ENCODE peak calls at places on chromosomes 12 and 14, in six cellular contexts. One of them, this sample, is unnamed.

GRCh38 chr12:129212221-129212630 is 358.9 kb downstream of the GLT1D1 start:
- DNase-seq in esophagus muscularis mucosa: peak; percentile 39
- DNase-seq in H1: no peak
- DNase-seq in breast epithelium: no peak
- DNase-seq in spleen: no peak
- DNase-seq in endothelial cell of umbilical vein: no peak
- DNase-seq in this sample: no peak

GRCh38 chr12:68158427-68158826 is 1.1 kb downstream of the IFNG start:
- DNase-seq in spleen: no peak
- DNase-seq in breast epithelium: no peak
- DNase-seq in endothelial cell of umbilical vein: no peak
- DNase-seq in H1: no peak
- DNase-seq in esophagus muscularis mucosa: no peak
- DNase-seq in this sample: no peak

GRCh38 chr12:97375310-97375709 is 87.3 kb upstream of the RMST start:
- DNase-seq in breast epithelium: no peak
- DNase-seq in esophagus muscularis mucosa: no peak
- DNase-seq in H1: no peak
- DNase-seq in spleen: no peak
- DNase-seq in endothelial cell of umbilical vein: no peak
- DNase-seq in this sample: no peak

GRCh38 chr12:115323223-115323905 is 639.4 kb upstream of the TBX3 start:
- DNase-seq in breast epithelium: no peak
- DNase-seq in endothelial cell of umbilical vein: no peak
- DNase-seq in esophagus muscularis mucosa: no peak
- DNase-seq in H1: no peak
- DNase-seq in spleen: no peak
- DNase-seq in this sample: no peak

GRCh38 chr12:9365296-9365695 is 157.1 kb upstream of the PZP start:
- DNase-seq in endothelial cell of umbilical vein: no peak
- DNase-seq in H1: no peak
- DNase-seq in spleen: no peak
- DNase-seq in breast epithelium: no peak
- DNase-seq in esophagus muscularis mucosa: peak; percentile 66
- DNase-seq in this sample: no peak

GRCh38 chr14:60183724-60184596 is 18.8 kb upstream of the DHRS7 start:
- DNase-seq in endothelial cell of umbilical vein: peak; percentile 74
- DNase-seq in spleen: no peak
- DNase-seq in H1: no peak
- DNase-seq in breast epithelium: no peak
- DNase-seq in esophagus muscularis mucosa: no peak
- DNase-seq in this sample: no peak

GRCh38 chr12:113271466-113271852 is 50.2 kb downstream of the TPCN1 start:
- DNase-seq in endothelial cell of umbilical vein: no peak
- DNase-seq in spleen: no peak
- DNase-seq in H1: no peak
- DNase-seq in breast epithelium: no peak
- DNase-seq in esophagus muscularis mucosa: no peak
- DNase-seq in this sample: no peak

GRCh38 chr14:89673499-89674225 is 256.6 kb upstream of the FOXN3 start:
- DNase-seq in spleen: no peak
- DNase-seq in breast epithelium: no peak
- DNase-seq in endothelial cell of umbilical vein: no peak
- DNase-seq in esophagus muscularis mucosa: no peak
- DNase-seq in H1: no peak
- DNase-seq in this sample: no peak

GRCh38 chr12:110917467-110917866 is 2.9 kb downstream of the MYL2 start:
- DNase-seq in endothelial cell of umbilical vein: peak; percentile 69
- DNase-seq in spleen: no peak
- DNase-seq in breast epithelium: no peak
- DNase-seq in H1: no peak
- DNase-seq in esophagus muscularis mucosa: no peak
- DNase-seq in this sample: no peak

GRCh38 chr14:55274760-55275159 is 3.5 kb downstream of the FBXO34 start:
- DNase-seq in H1: no peak
- DNase-seq in breast epithelium: no peak
- DNase-seq in esophagus muscularis mucosa: no peak
- DNase-seq in spleen: no peak
- DNase-seq in endothelial cell of umbilical vein: no peak
- DNase-seq in this sample: no peak

GRCh38 chr12:66066071-66066928 is 64.2 kb downstream of the LLPH start:
- DNase-seq in breast epithelium: no peak
- DNase-seq in H1: no peak
- DNase-seq in spleen: no peak
- DNase-seq in esophagus muscularis mucosa: peak; percentile 10
- DNase-seq in endothelial cell of umbilical vein: peak; percentile 20
- DNase-seq in this sample: no peak

GRCh38 chr12:125336246-125336645 is 271.0 kb downstream of the AACS start:
- DNase-seq in breast epithelium: no peak
- DNase-seq in endothelial cell of umbilical vein: no peak
- DNase-seq in H1: no peak
- DNase-seq in spleen: no peak
- DNase-seq in esophagus muscularis mucosa: no peak
- DNase-seq in this sample: no peak

GRCh38 chr14:105537580-105538474 is 11.4 kb downstream of the TMEM121 start:
- DNase-seq in esophagus muscularis mucosa: no peak
- DNase-seq in breast epithelium: peak; percentile 71
- DNase-seq in endothelial cell of umbilical vein: no peak
- DNase-seq in H1: no peak
- DNase-seq in spleen: peak; percentile 93
- DNase-seq in this sample: peak; percentile 94

GRCh38 chr12:91813701-91814100 is 331.9 kb downstream of the BTG1 start:
- DNase-seq in breast epithelium: no peak
- DNase-seq in H1: no peak
- DNase-seq in endothelial cell of umbilical vein: no peak
- DNase-seq in esophagus muscularis mucosa: no peak
- DNase-seq in spleen: no peak
- DNase-seq in this sample: no peak

GRCh38 chr14:103552011-103552797 is 10.3 kb downstream of the BAG5 start:
- DNase-seq in spleen: no peak
- DNase-seq in H1: no peak
- DNase-seq in breast epithelium: no peak
- DNase-seq in endothelial cell of umbilical vein: no peak
- DNase-seq in esophagus muscularis mucosa: no peak
- DNase-seq in this sample: peak; percentile 74

GRCh38 chr14:69712217-69712565 is 54.8 kb upstream of the SRSF5 start:
- DNase-seq in breast epithelium: no peak
- DNase-seq in spleen: no peak
- DNase-seq in endothelial cell of umbilical vein: no peak
- DNase-seq in H1: no peak
- DNase-seq in esophagus muscularis mucosa: no peak
- DNase-seq in this sample: no peak

GRCh38 chr12:24252580-24252979 is 303.1 kb upstream of the SOX5 start:
- DNase-seq in breast epithelium: no peak
- DNase-seq in endothelial cell of umbilical vein: no peak
- DNase-seq in esophagus muscularis mucosa: no peak
- DNase-seq in spleen: no peak
- DNase-seq in H1: no peak
- DNase-seq in this sample: no peak

GRCh38 chr14:70188292-70188607 is 501 bp downstream of the SLC8A3 start:
- DNase-seq in H1: no peak
- DNase-seq in spleen: no peak
- DNase-seq in esophagus muscularis mucosa: no peak
- DNase-seq in breast epithelium: no peak
- DNase-seq in endothelial cell of umbilical vein: peak; percentile 21
- DNase-seq in this sample: no peak

GRCh38 chr12:31967569-31967968 is 8.4 kb downstream of the RESF1 start:
- DNase-seq in esophagus muscularis mucosa: no peak
- DNase-seq in breast epithelium: no peak
- DNase-seq in H1: no peak
- DNase-seq in endothelial cell of umbilical vein: no peak
- DNase-seq in spleen: no peak
- DNase-seq in this sample: no peak

GRCh38 chr12:75260316-75260715 is 50.7 kb upstream of the KCNC2 start:
- DNase-seq in esophagus muscularis mucosa: no peak
- DNase-seq in spleen: no peak
- DNase-seq in breast epithelium: no peak
- DNase-seq in H1: no peak
- DNase-seq in endothelial cell of umbilical vein: no peak
- DNase-seq in this sample: no peak

GRCh38 chr14:24207625-24208024 is 2.1 kb downstream of the TSSK4 start:
- DNase-seq in esophagus muscularis mucosa: no peak
- DNase-seq in H1: no peak
- DNase-seq in spleen: no peak
- DNase-seq in breast epithelium: no peak
- DNase-seq in endothelial cell of umbilical vein: no peak
- DNase-seq in this sample: no peak

GRCh38 chr14:104931323-104931770 is 6.7 kb downstream of the PLD4 start:
- DNase-seq in H1: no peak
- DNase-seq in spleen: no peak
- DNase-seq in breast epithelium: peak; percentile 44
- DNase-seq in esophagus muscularis mucosa: no peak
- DNase-seq in endothelial cell of umbilical vein: no peak
- DNase-seq in this sample: no peak

GRCh38 chr14:54565236-54566151 is 1.4 kb upstream of the SAMD4A start:
- DNase-seq in spleen: peak; percentile 95
- DNase-seq in esophagus muscularis mucosa: peak; percentile 99
- DNase-seq in endothelial cell of umbilical vein: peak; percentile 94
- DNase-seq in breast epithelium: peak; percentile 91
- DNase-seq in H1: no peak
- DNase-seq in this sample: peak; percentile 96

GRCh38 chr12:51972849-51973273 is 21.4 kb downstream of the ACVR1B start:
- DNase-seq in H1: no peak
- DNase-seq in esophagus muscularis mucosa: no peak
- DNase-seq in endothelial cell of umbilical vein: peak; percentile 97
- DNase-seq in spleen: peak; percentile 90
- DNase-seq in breast epithelium: no peak
- DNase-seq in this sample: peak; percentile 86

GRCh38 chr12:31491819-31492598 is 98.9 kb downstream of the DENND5B start:
- DNase-seq in esophagus muscularis mucosa: no peak
- DNase-seq in endothelial cell of umbilical vein: peak; percentile 94
- DNase-seq in H1: no peak
- DNase-seq in spleen: no peak
- DNase-seq in breast epithelium: no peak
- DNase-seq in this sample: no peak

GRCh38 chr12:25001311-25001710 is 52.4 kb upstream of the BCAT1 start:
- DNase-seq in endothelial cell of umbilical vein: no peak
- DNase-seq in spleen: no peak
- DNase-seq in H1: no peak
- DNase-seq in breast epithelium: no peak
- DNase-seq in esophagus muscularis mucosa: no peak
- DNase-seq in this sample: no peak

GRCh38 chr14:51368721-51369163 is 128.7 kb downstream of the TMX1 start:
- DNase-seq in endothelial cell of umbilical vein: no peak
- DNase-seq in spleen: no peak
- DNase-seq in esophagus muscularis mucosa: no peak
- DNase-seq in breast epithelium: no peak
- DNase-seq in H1: no peak
- DNase-seq in this sample: no peak

GRCh38 chr14:89429206-89430091 is 12.4 kb upstream of the FOXN3 start:
- DNase-seq in spleen: no peak
- DNase-seq in endothelial cell of umbilical vein: peak; percentile 46
- DNase-seq in breast epithelium: no peak
- DNase-seq in H1: no peak
- DNase-seq in esophagus muscularis mucosa: no peak
- DNase-seq in this sample: no peak

GRCh38 chr14:24911324-24912095 is 138.4 kb downstream of the STXBP6 start:
- DNase-seq in endothelial cell of umbilical vein: no peak
- DNase-seq in H1: no peak
- DNase-seq in esophagus muscularis mucosa: no peak
- DNase-seq in breast epithelium: no peak
- DNase-seq in spleen: no peak
- DNase-seq in this sample: no peak

GRCh38 chr12:25775968-25776367 is 182.5 kb upstream of the RASSF8 start:
- DNase-seq in H1: no peak
- DNase-seq in endothelial cell of umbilical vein: peak; percentile 91
- DNase-seq in spleen: no peak
- DNase-seq in breast epithelium: no peak
- DNase-seq in esophagus muscularis mucosa: no peak
- DNase-seq in this sample: no peak

GRCh38 chr14:32190713-32191112 is 11.1 kb upstream of the RNU6-7 start:
- DNase-seq in H1: no peak
- DNase-seq in spleen: no peak
- DNase-seq in breast epithelium: no peak
- DNase-seq in esophagus muscularis mucosa: no peak
- DNase-seq in endothelial cell of umbilical vein: no peak
- DNase-seq in this sample: no peak

GRCh38 chr14:104856157-104856868 is 8.8 kb upstream of the CEP170B start:
- DNase-seq in endothelial cell of umbilical vein: no peak
- DNase-seq in H1: no peak
- DNase-seq in spleen: peak; percentile 64
- DNase-seq in breast epithelium: peak; percentile 40
- DNase-seq in esophagus muscularis mucosa: no peak
- DNase-seq in this sample: no peak

GRCh38 chr14:75518625-75519024 is 3.6 kb upstream of the BATF start:
- DNase-seq in spleen: no peak
- DNase-seq in endothelial cell of umbilical vein: peak; percentile 23
- DNase-seq in esophagus muscularis mucosa: peak; percentile 75
- DNase-seq in H1: no peak
- DNase-seq in breast epithelium: no peak
- DNase-seq in this sample: peak; percentile 48
- TF ChIP-seq CTCF in spleen: peak; percentile 5
- TF ChIP-seq CTCF in endothelial cell of umbilical vein: peak; percentile 49
- TF ChIP-seq CTCF in esophagus muscularis mucosa: peak; percentile 14
- TF ChIP-seq CTCF in H1: peak; percentile 95
- TF ChIP-seq CTCF in breast epithelium: no peak
- TF ChIP-seq CTCF in this sample: peak; percentile 37

DNA sequence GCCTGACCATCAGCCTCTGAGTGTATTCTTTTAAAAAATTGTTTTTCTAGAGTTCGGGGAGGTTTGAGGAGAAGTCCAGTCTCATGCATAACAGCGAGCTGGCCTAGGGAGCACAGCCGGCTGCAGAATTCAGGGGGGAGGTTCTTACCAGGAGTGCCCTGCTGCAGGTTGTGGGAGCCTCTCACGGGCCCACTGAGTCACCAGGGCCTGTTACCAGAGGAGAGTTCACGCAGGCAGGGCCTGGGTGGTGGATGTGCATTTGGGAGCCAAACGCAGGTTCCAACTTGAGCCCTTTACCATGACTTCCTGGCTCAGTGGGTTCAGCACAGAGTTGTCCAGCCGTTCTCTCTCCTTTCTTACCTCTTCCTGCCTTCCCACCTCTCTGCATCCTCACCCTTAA is 14.4 kb downstream of the CD9 start:
- DNase-seq in endothelial cell of umbilical vein: no peak
- DNase-seq in esophagus muscularis mucosa: no peak
- DNase-seq in spleen: no peak
- DNase-seq in breast epithelium: no peak
- DNase-seq in H1: no peak
- DNase-seq in this sample: no peak
- H3K27ac ChIP-seq in endothelial cell of umbilical vein: peak overlapping the region; percentile 68
- H3K27ac ChIP-seq in esophagus muscularis mucosa: peak overlapping the region; percentile 94
- H3K27ac ChIP-seq in spleen: no peak overlapping the region
- H3K27ac ChIP-seq in breast epithelium: peak overlapping the region; percentile 98
- H3K27ac ChIP-seq in H1: peak overlapping the region; percentile 88
- H3K27ac ChIP-seq in this sample: peak overlapping the region; percentile 83

GRCh38 chr12:28089363-28089762 is 100.9 kb upstream of the CCDC91 start:
- DNase-seq in H1: no peak
- DNase-seq in esophagus muscularis mucosa: no peak
- DNase-seq in breast epithelium: no peak
- DNase-seq in spleen: no peak
- DNase-seq in endothelial cell of umbilical vein: peak; percentile 37
- DNase-seq in this sample: no peak
- TF ChIP-seq POLR2AphosphoS5 in H1: no peak
- TF ChIP-seq POLR2AphosphoS5 in esophagus muscularis mucosa: no peak
- TF ChIP-seq POLR2AphosphoS5 in breast epithelium: no peak
- TF ChIP-seq POLR2AphosphoS5 in spleen: no peak
- TF ChIP-seq POLR2AphosphoS5 in endothelial cell of umbilical vein: no peak
- TF ChIP-seq POLR2AphosphoS5 in this sample: no peak

GRCh38 chr12:41661141-41661540 is 473.0 kb downstream of the PDZRN4 start:
- DNase-seq in breast epithelium: no peak
- DNase-seq in H1: no peak
- DNase-seq in esophagus muscularis mucosa: no peak
- DNase-seq in endothelial cell of umbilical vein: no peak
- DNase-seq in spleen: no peak
- DNase-seq in this sample: no peak

GRCh38 chr12:41663487-41664258 is 475.6 kb downstream of the PDZRN4 start:
- DNase-seq in H1: no peak
- DNase-seq in spleen: no peak
- DNase-seq in endothelial cell of umbilical vein: peak; percentile 50
- DNase-seq in esophagus muscularis mucosa: no peak
- DNase-seq in breast epithelium: no peak
- DNase-seq in this sample: no peak
- TF ChIP-seq CTCF in H1: peak; percentile 77
- TF ChIP-seq CTCF in spleen: no peak
- TF ChIP-seq CTCF in endothelial cell of umbilical vein: peak; percentile 35
- TF ChIP-seq CTCF in esophagus muscularis mucosa: peak; percentile 63
- TF ChIP-seq CTCF in breast epithelium: no peak
- TF ChIP-seq CTCF in this sample: peak; percentile 49

This sample was measured in upper lobe of left lung.